ENCODE peak calls at places on chromosomes 5 and 9, in five cellular contexts. Z is mesendoderm, T is IMR-90, Q is mesenchymal stem cell, J is H1. K is an unnamed sample.

GRCh38 chr9:70936536-70936935 is 184.9 kb downstream of the TRPM3 start:
- DNase-seq in Z (no peak), T (no peak), Q (no peak), J (no peak), K (no peak)

GRCh38 chr9:129568560-129569505 is 52.1 kb downstream of the C9orf50 start:
- DNase-seq in Z (peak; percentile 64), T (no peak), Q (no peak), J (no peak), K (no peak)

GRCh38 chr9:97906236-97906831 is 16.0 kb downstream of the TRMO start:
- DNase-seq in Z (no peak), T (no peak), Q (no peak), J (no peak), K (no peak)

GRCh38 chr9:114250235-114250568 is 72.7 kb upstream of the ORM1 start:
- DNase-seq in Z (no peak), T (peak; percentile 85), Q (no peak), J (no peak), K (no peak)

GRCh38 chr5:1062761-1063568 is 48.9 kb downstream of the SLC12A7 start:
- DNase-seq in Z (no peak), T (no peak), Q (no peak), J (no peak), K (no peak)

GRCh38 chr5:83987513-83988292 is 267.0 kb upstream of the HAPLN1 start:
- DNase-seq in Z (no peak), T (no peak), Q (no peak), J (no peak), K (no peak)

GRCh38 chr5:38367410-38367809 is 109.1 kb downstream of the EGFLAM start:
- DNase-seq in Z (peak; percentile 97), T (no peak), Q (no peak), J (no peak), K (no peak)

GRCh38 chr9:88075966-88076285 is 62.3 kb downstream of the SPATA31C2 start:
- DNase-seq in Z (no peak), T (no peak), Q (no peak), J (no peak), K (peak; percentile 36)

GRCh38 chr5:179273074-179273435 is 72.2 kb downstream of the ADAMTS2 start:
- DNase-seq in Z (no peak), T (no peak), Q (no peak), J (no peak), K (no peak)

GRCh38 chr5:108167174-108167573 is 214.7 kb downstream of the FBXL17 start:
- DNase-seq in Z (no peak), T (no peak), Q (no peak), J (no peak), K (no peak)

GRCh38 chr9:92639124-92639523 is 30.8 kb downstream of the IPPK start:
- DNase-seq in Z (no peak), T (no peak), Q (no peak), J (no peak), K (no peak)

GRCh38 chr9:85741112-85741874 is 461 bp downstream of the AGTPBP1 start:
- DNase-seq in Z (peak; percentile 80), T (peak; percentile 8), Q (peak; percentile 65), J (no peak), K (peak; percentile 65)

GRCh38 chr5:142512041-142512679 is 173.7 kb downstream of the FGF1 start:
- DNase-seq in Z (no peak), T (peak; percentile 26), Q (peak; percentile 82), J (no peak), K (no peak)

GRCh38 chr5:138459311-138459710 is 6.0 kb upstream of the EGR1 start:
- DNase-seq in Z (no peak), T (no peak), Q (peak; percentile 32), J (no peak), K (no peak)

GRCh38 chr5:138352722-138353549 is 451 bp downstream of the KDM3B start:
- DNase-seq in Z (peak; percentile 82), T (peak; percentile 47), Q (peak; percentile 74), J (no peak), K (peak; percentile 63)

GRCh38 chr9:120474579-120475243 is 105.3 kb downstream of the CDK5RAP2 start:
- DNase-seq in Z (no peak), T (peak; percentile 22), Q (no peak), J (no peak), K (no peak)

GRCh38 chr9:21674894-21675293 is 127.5 kb upstream of the MTAP start:
- DNase-seq in Z (no peak), T (peak; percentile 61), Q (no peak), J (no peak), K (no peak)

GRCh38 chr9:21679432-21679831 is 123.0 kb upstream of the MTAP start:
- DNase-seq in Z (peak; percentile 16), T (no peak), Q (no peak), J (no peak), K (no peak)

GRCh38 chr9:21677834-21678233 is 124.6 kb upstream of the MTAP start:
- DNase-seq in Z (no peak), T (peak; percentile 94), Q (peak; percentile 53), J (no peak), K (no peak)

GRCh38 chr9:21680590-21680989 is 121.8 kb upstream of the MTAP start:
- DNase-seq in Z (no peak), T (no peak), Q (no peak), J (no peak), K (no peak)

DNA sequence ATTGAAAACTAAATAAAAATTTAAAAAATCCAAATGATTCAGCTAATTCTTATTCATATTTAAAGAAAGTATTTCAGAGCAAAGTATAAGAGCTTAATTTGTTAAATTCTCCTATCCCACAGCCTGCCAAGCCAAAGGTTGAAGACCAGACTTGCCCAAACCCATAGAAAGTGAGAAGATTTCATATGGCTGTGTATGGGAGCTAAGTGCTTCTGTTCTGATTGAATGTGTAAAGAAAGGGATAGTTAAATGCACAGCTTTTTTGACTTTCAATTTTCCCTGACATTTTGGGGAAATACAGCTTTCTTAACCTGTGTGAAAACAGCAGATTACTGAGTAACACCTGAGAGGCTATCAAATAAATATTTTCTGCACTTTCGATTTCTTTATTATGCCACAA is 125.0 kb upstream of the MTAP start:
- DNase-seq in Z (no peak), T (no peak), Q (no peak), J (no peak), K (no peak)
- H2AK5ac ChIP-seq in Z (no peak overlapping the region), T (peak overlapping the region; percentile 85), Q (no peak overlapping the region), J (no peak overlapping the region), K (no peak overlapping the region)

GRCh38 chr9:131697908-131698714 is 41.8 kb downstream of the RAPGEF1 start:
- DNase-seq in Z (no peak), T (no peak), Q (no peak), J (no peak), K (no peak)
- H3K4me3 ChIP-seq in Z (no peak overlapping the region), T (no peak overlapping the region), Q (no peak overlapping the region), J (no peak overlapping the region), K (no peak overlapping the region)

GRCh38 chr5:103721183-103721582 is 158.6 kb upstream of the NUDT12 start:
- DNase-seq in Z (peak; percentile 4), T (no peak), Q (no peak), J (no peak), K (no peak)

GRCh38 chr5:103724272-103724671 is 161.7 kb upstream of the NUDT12 start:
- DNase-seq in Z (no peak), T (no peak), Q (no peak), J (no peak), K (no peak)
- H2AK5ac ChIP-seq in Z (no peak overlapping the region), T (no peak overlapping the region), Q (no peak overlapping the region), J (no peak overlapping the region), K (no peak overlapping the region)

GRCh38 chr5:96823900-96824351 is 16.2 kb upstream of the ERAP1 start:
- DNase-seq in Z (no peak), T (peak; percentile 87), Q (peak; percentile 86), J (no peak), K (no peak)

GRCh38 chr5:96829336-96829735 is 21.6 kb upstream of the ERAP1 start:
- DNase-seq in Z (no peak), T (peak; percentile 19), Q (no peak), J (no peak), K (no peak)

GRCh38 chr5:96825243-96825642 is 17.5 kb upstream of the ERAP1 start:
- DNase-seq in Z (no peak), T (no peak), Q (no peak), J (no peak), K (no peak)

GRCh38 chr5:96823060-96823459 is 15.3 kb upstream of the ERAP1 start:
- DNase-seq in Z (no peak), T (no peak), Q (no peak), J (no peak), K (no peak)

GRCh38 chr5:96826071-96826470 is 18.3 kb upstream of the ERAP1 start:
- DNase-seq in Z (no peak), T (no peak), Q (no peak), J (no peak), K (no peak)
- H3K4me3 ChIP-seq in Z (no peak overlapping the region), T (no peak overlapping the region), Q (no peak overlapping the region), J (no peak overlapping the region), K (no peak overlapping the region)